ENCODE peak calls at places on chromosomes 3 and 15, in five cellular contexts. S is HL-60, W is germinal center, F is NCI-H510A treated with DMSO at 0.1 percent for 48 hours, V is NCI-H2171. D is an unnamed sample.

GRCh38 chr15:38868326-38869114 is 303.9 kb upstream of the RASGRP1 start:
- DNase-seq in W (no peak), V (no peak), F (no peak), S (no peak), D (no peak)

GRCh38 chr3:142709207-142709606 is 14.6 kb upstream of the TRPC1 start:
- DNase-seq in S (no peak), V (no peak), F (no peak), W (no peak), D (no peak)

GRCh38 chr3:113212155-113212844 is 943 bp downstream of the BOC start:
- DNase-seq in S (peak), F (no peak), W (peak), V (no peak), D (no peak)

GRCh38 chr3:190041333-190042041 is 79.2 kb downstream of the P3H2 start:
- DNase-seq in V (no peak), F (no peak), S (no peak), W (no peak), D (no peak)

GRCh38 chr3:48219543-48219942 is 3.8 kb upstream of the CAMP start:
- DNase-seq in F (no peak), W (no peak), S (no peak), V (no peak), D (no peak)

GRCh38 chr3:192905980-192906678 is 11.5 kb downstream of the MB21D2 start:
- DNase-seq in W (no peak), V (no peak), F (no peak), S (no peak), D (no peak)

GRCh38 chr3:48507256-48508061 is 3.5 kb upstream of the SHISA5 start:
- DNase-seq in S (peak), F (no peak), W (peak), V (no peak), D (no peak)

GRCh38 chr15:22253676-22254408 is 173.5 kb downstream of the OR4M2 start:
- DNase-seq in S (no peak), F (no peak), W (no peak), V (no peak), D (no peak)

GRCh38 chr3:152385761-152386160 is 117.0 kb downstream of the MBNL1 start:
- DNase-seq in S (no peak), F (no peak), V (no peak), W (no peak), D (no peak)

GRCh38 chr3:15974647-15975046 is 176.9 kb upstream of the ANKRD28 start:
- DNase-seq in V (no peak), F (no peak), W (peak), S (peak), D (no peak)

GRCh38 chr15:66670698-66671580 is 31.1 kb upstream of the SMAD6 start:
- DNase-seq in S (no peak), W (no peak), V (peak), F (peak), D (no peak)

GRCh38 chr15:60612400-60613048 is 133.6 kb upstream of the ICE2 start:
- DNase-seq in S (no peak), W (no peak), V (peak), F (no peak), D (peak)

GRCh38 chr3:12831582-12831866 is 9.8 kb downstream of the RPL32 start:
- DNase-seq in V (no peak), S (no peak), F (peak), W (no peak), D (no peak)

GRCh38 chr3:7204848-7205156 is 343.9 kb downstream of the GRM7 start:
- DNase-seq in V (no peak), S (no peak), W (no peak), F (no peak), D (no peak)

GRCh38 chr15:48370460-48370859 is 39.2 kb downstream of the DUT start:
- DNase-seq in W (no peak), V (peak), F (no peak), S (no peak), D (no peak)

GRCh38 chr15:27763514-27763913 is 335.6 kb downstream of the OCA2 start:
- DNase-seq in V (no peak), F (no peak), W (no peak), S (no peak), D (no peak)

GRCh38 chr15:72276326-72276700 is 4.0 kb upstream of the PARP6 start:
- DNase-seq in S (no peak), W (no peak), V (no peak), F (no peak), D (no peak)

GRCh38 chr3:28667646-28668376 is 319.2 kb upstream of the AZI2 start:
- DNase-seq in W (peak), S (peak), F (peak), V (no peak), D (peak)

GRCh38 chr3:168671091-168671490 is 575.4 kb upstream of the GOLIM4 start:
- DNase-seq in V (no peak), F (peak), S (no peak), W (no peak), D (no peak)

GRCh38 chr15:45589296-45589695 is 2.1 kb downstream of the BLOC1S6 start:
- DNase-seq in V (no peak), W (no peak), S (no peak), F (no peak), D (no peak)

GRCh38 chr3:194367992-194368841 is 1.3 kb downstream of the LRRC15 start:
- DNase-seq in V (no peak), S (no peak), F (no peak), W (no peak), D (no peak)

GRCh38 chr15:74631935-74632560 is 16.4 kb downstream of the CLK3 start:
- DNase-seq in W (peak), V (peak), F (peak), S (peak), D (no peak)

GRCh38 chr3:22704571-22705354 is 498.4 kb upstream of the UBE2E2 start:
- DNase-seq in F (no peak), V (no peak), S (no peak), W (no peak), D (no peak)

GRCh38 chr3:53708001-53708621 is 138.1 kb downstream of the CHDH start:
- DNase-seq in V (no peak), F (peak), S (peak), W (no peak), D (no peak)

GRCh38 chr3:5017953-5018531 is 38.8 kb downstream of the BHLHE40 start:
- DNase-seq in S (peak), F (no peak), W (no peak), V (no peak), D (no peak)

GRCh38 chr15:65333441-65333820 is 29.0 kb downstream of the RNU5B-1 start:
- DNase-seq in W (no peak), V (no peak), S (no peak), F (no peak), D (no peak)

GRCh38 chr3:177498037-177498857 is 301.0 kb upstream of the TBL1XR1 start:
- DNase-seq in S (no peak), V (no peak), W (no peak), F (no peak), D (no peak)

GRCh38 chr15:85500729-85501128 is 120.3 kb downstream of the AKAP13 start:
- DNase-seq in V (no peak), W (no peak), S (no peak), F (no peak), D (no peak)

GRCh38 chr3:127412578-127413317 is 124.9 kb upstream of the PRR20G start:
- DNase-seq in S (no peak), V (no peak), W (no peak), F (no peak), D (no peak)

GRCh38 chr3:71010731-71011455 is 572.6 kb downstream of the FOXP1 start:
- DNase-seq in S (no peak), F (no peak), W (peak), V (no peak), D (no peak)

GRCh38 chr3:59749291-59749690 is 699.5 kb upstream of the CFAP20DC start:
- DNase-seq in S (peak), W (no peak), V (no peak), F (no peak), D (no peak)

GRCh38 chr3:141271279-141272033 is 39.8 kb downstream of the PXYLP1 start:
- DNase-seq in W (no peak), F (no peak), V (no peak), S (no peak), D (peak)

GRCh38 chr15:40372966-40373365 is 9.6 kb upstream of the KNSTRN start:
- DNase-seq in V (no peak), S (peak), W (no peak), F (no peak), D (no peak)

GRCh38 chr3:173395412-173396181 is 1.9 kb upstream of the NLGN1 start:
- DNase-seq in F (peak), W (peak), V (peak), S (peak), D (peak)

GRCh38 chr3:194098036-194098871 is 37.7 kb upstream of the HES1 start:
- DNase-seq in W (no peak), S (no peak), V (no peak), F (no peak), D (no peak)

GRCh38 chr15:77497108-77497737 is 76.5 kb downstream of the HMG20A start:
- DNase-seq in V (peak), W (no peak), F (no peak), S (no peak), D (peak)

GRCh38 chr15:89783111-89783860 is 7.2 kb downstream of the MESP2 start:
- DNase-seq in V (no peak), F (no peak), W (no peak), S (no peak), D (no peak)

GRCh38 chr3:48990636-48991421 is 788 bp downstream of the P4HTM start:
- DNase-seq in F (peak), W (no peak), S (peak), V (no peak), D (no peak)